ENCODE peak calls at places on chromosomes 13 and 19, in five cellular contexts. O is stimulated activated naive CD8-positive, alpha-beta T cell treated with anti-CD3 and anti-CD28 coated beads, Interleukin-15, Interleukin-2, amounts not matched to agents 100 U/mL and 50 U/mL, for 24 hours; A is left ventricle myocardium inferior; P is M059J; B is psoas muscle. V is an unnamed sample.

GRCh38 chr19:35963514-35963913 is 27.3 kb downstream of the LRFN3 start:
- DNase-seq in B (no peak), P (peak; percentile 37), O (peak; percentile 63), A (no peak), V (no peak)

GRCh38 chr13:71867101-71867814 is at the start of gene DACH1:
- DNase-seq in A (peak; percentile 45), P (peak; percentile 61), O (peak; percentile 6), B (peak; percentile 13), V (no peak)

GRCh38 chr19:34351382-34351802 is 13.6 kb upstream of the GPI start:
- DNase-seq in O (no peak), P (peak; percentile 22), B (no peak), A (no peak), V (no peak)

GRCh38 chr13:102902789-102903347 is 57.0 kb downstream of the ERCC5 start:
- DNase-seq in B (no peak), A (peak; percentile 22), P (no peak), O (no peak), V (no peak)

GRCh38 chr13:34044660-34045080 is 226.7 kb downstream of the RFC3 start:
- DNase-seq in B (no peak), A (no peak), P (peak; percentile 99), O (no peak), V (no peak)

GRCh38 chr19:532578-533484 is 1.3 kb downstream of the CDC34 start:
- DNase-seq in P (peak; percentile 77), B (peak; percentile 84), A (peak; percentile 86), O (peak; percentile 51), V (no peak)

GRCh38 chr13:112990783-112991182 is 21.8 kb downstream of the MCF2L start:
- DNase-seq in P (no peak), B (no peak), A (no peak), O (no peak), V (no peak)

GRCh38 chr19:5623397-5624153 is 692 bp downstream of the SAFB start:
- DNase-seq in O (peak; percentile 46), P (peak; percentile 11), A (no peak), B (peak; percentile 39), V (no peak)